ENCODE peak calls at places on chromosome 19, in six cellular contexts. One of them, this sample, is unnamed. For H3K4me1 and H3K9me3, the result is how much of the 10 kb centered on the place peaks cover.

GRCh38 chr19:17235618-17236413 is 9.8 kb downstream of the OCEL1 start:
- DNase-seq in heart left ventricle: peak
- DNase-seq in K562: peak
- DNase-seq in stomach: peak
- DNase-seq in body of pancreas: peak
- DNase-seq in uterus: peak
- DNase-seq in this sample: no peak

GRCh38 chr19:12680034-12680433 is 1.6 kb downstream of the DHPS start:
- DNase-seq in heart left ventricle: no peak
- DNase-seq in K562: no peak
- DNase-seq in stomach: no peak
- DNase-seq in body of pancreas: no peak
- DNase-seq in uterus: no peak
- DNase-seq in this sample: no peak

GRCh38 chr19:7444042-7444441 is 44.8 kb downstream of the PEX11G start:
- DNase-seq in heart left ventricle: no peak
- DNase-seq in K562: no peak
- DNase-seq in stomach: no peak
- DNase-seq in body of pancreas: no peak
- DNase-seq in uterus: no peak
- DNase-seq in this sample: no peak

GRCh38 chr19:49342291-49342721 is 7.1 kb downstream of the CD37 start:
- DNase-seq in heart left ventricle: no peak
- DNase-seq in K562: no peak
- DNase-seq in stomach: no peak
- DNase-seq in body of pancreas: no peak
- DNase-seq in uterus: no peak
- DNase-seq in this sample: no peak

GRCh38 chr19:16603090-16603489 is 24.9 kb downstream of the MED26 start:
- DNase-seq in heart left ventricle: no peak
- DNase-seq in K562: no peak
- DNase-seq in stomach: no peak
- DNase-seq in body of pancreas: no peak
- DNase-seq in uterus: no peak
- DNase-seq in this sample: no peak

GRCh38 chr19:10292206-10292788 is 2.5 kb downstream of the ICAM5 start:
- DNase-seq in heart left ventricle: peak
- DNase-seq in K562: peak
- DNase-seq in stomach: peak
- DNase-seq in body of pancreas: peak
- DNase-seq in uterus: peak
- DNase-seq in this sample: peak

GRCh38 chr19:29293736-29294342 is 80.9 kb upstream of the UQCRFS1 start:
- DNase-seq in heart left ventricle: no peak
- DNase-seq in K562: no peak
- DNase-seq in stomach: no peak
- DNase-seq in body of pancreas: no peak
- DNase-seq in uterus: no peak
- DNase-seq in this sample: no peak

GRCh38 chr19:13781547-13781946 is 7.3 kb downstream of the C19orf53 start:
- DNase-seq in heart left ventricle: peak
- DNase-seq in K562: peak
- DNase-seq in stomach: peak
- DNase-seq in body of pancreas: peak
- DNase-seq in uterus: peak
- DNase-seq in this sample: no peak

GRCh38 chr19:1283917-1284292 is 1.8 kb upstream of the EFNA2 start:
- DNase-seq in heart left ventricle: no peak
- DNase-seq in K562: no peak
- DNase-seq in stomach: no peak
- DNase-seq in body of pancreas: no peak
- DNase-seq in uterus: no peak
- DNase-seq in this sample: no peak

GRCh38 chr19:42066075-42066754 is 3.8 kb downstream of the GRIK5 start:
- DNase-seq in heart left ventricle: no peak
- DNase-seq in K562: peak
- DNase-seq in stomach: no peak
- DNase-seq in body of pancreas: no peak
- DNase-seq in uterus: no peak
- DNase-seq in this sample: no peak

GRCh38 chr19:52734340-52734892 is 428 bp downstream of the ZNF611 start:
- DNase-seq in heart left ventricle: no peak
- DNase-seq in K562: peak
- DNase-seq in stomach: peak
- DNase-seq in body of pancreas: no peak
- DNase-seq in uterus: peak
- DNase-seq in this sample: no peak

GRCh38 chr19:30557212-30557611 is 185.0 kb downstream of the ZNF536 start:
- DNase-seq in heart left ventricle: no peak
- DNase-seq in K562: no peak
- DNase-seq in stomach: no peak
- DNase-seq in body of pancreas: no peak
- DNase-seq in uterus: no peak
- DNase-seq in this sample: no peak

GRCh38 chr19:40144947-40145748 is 46.1 kb upstream of the MAP3K10 start:
- DNase-seq in heart left ventricle: no peak
- DNase-seq in K562: no peak
- DNase-seq in stomach: no peak
- DNase-seq in body of pancreas: no peak
- DNase-seq in uterus: no peak
- DNase-seq in this sample: no peak

GRCh38 chr19:1752757-1753728 is at the start of gene ONECUT3:
- DNase-seq in heart left ventricle: no peak
- DNase-seq in K562: peak
- DNase-seq in stomach: peak
- DNase-seq in body of pancreas: no peak
- DNase-seq in uterus: no peak
- DNase-seq in this sample: no peak

GRCh38 chr19:1945899-1946298 is 4.9 kb downstream of the CSNK1G2 start:
- DNase-seq in heart left ventricle: no peak
- DNase-seq in K562: peak
- DNase-seq in stomach: peak
- DNase-seq in body of pancreas: peak
- DNase-seq in uterus: no peak
- DNase-seq in this sample: no peak

GRCh38 chr19:2089001-2089711 is 7.0 kb downstream of the MOB3A start:
- DNase-seq in heart left ventricle: no peak
- DNase-seq in K562: no peak
- DNase-seq in stomach: no peak
- DNase-seq in body of pancreas: no peak
- DNase-seq in uterus: no peak
- DNase-seq in this sample: no peak

GRCh38 chr19:13013649-13014048 is 18.4 kb downstream of the NFIX start:
- DNase-seq in heart left ventricle: no peak
- DNase-seq in K562: no peak
- DNase-seq in stomach: no peak
- DNase-seq in body of pancreas: no peak
- DNase-seq in uterus: peak
- DNase-seq in this sample: no peak

GRCh38 chr19:3150739-3151329 is 15.0 kb downstream of the GNA15 start:
- DNase-seq in heart left ventricle: no peak
- DNase-seq in K562: no peak
- DNase-seq in stomach: no peak
- DNase-seq in body of pancreas: no peak
- DNase-seq in uterus: no peak
- DNase-seq in this sample: no peak
- H3K4me1 ChIP-seq in heart left ventricle: under half
- H3K4me1 ChIP-seq in K562: under half
- H3K4me1 ChIP-seq in stomach: under half
- H3K4me1 ChIP-seq in body of pancreas: under half
- H3K4me1 ChIP-seq in uterus: under half
- H3K4me1 ChIP-seq in this sample: under half

GRCh38 chr19:45615795-45616708 is 14.0 kb upstream of the GPR4 start:
- DNase-seq in heart left ventricle: peak
- DNase-seq in K562: peak
- DNase-seq in stomach: peak
- DNase-seq in body of pancreas: peak
- DNase-seq in uterus: peak
- DNase-seq in this sample: peak

GRCh38 chr19:45608948-45609347 is 6.9 kb upstream of the GPR4 start:
- DNase-seq in heart left ventricle: no peak
- DNase-seq in K562: no peak
- DNase-seq in stomach: no peak
- DNase-seq in body of pancreas: no peak
- DNase-seq in uterus: no peak
- DNase-seq in this sample: no peak

GRCh38 chr19:45616709-45617027 is 14.7 kb upstream of the GPR4 start:
- DNase-seq in heart left ventricle: no peak
- DNase-seq in K562: no peak
- DNase-seq in stomach: no peak
- DNase-seq in body of pancreas: no peak
- DNase-seq in uterus: no peak
- DNase-seq in this sample: no peak

DNA sequence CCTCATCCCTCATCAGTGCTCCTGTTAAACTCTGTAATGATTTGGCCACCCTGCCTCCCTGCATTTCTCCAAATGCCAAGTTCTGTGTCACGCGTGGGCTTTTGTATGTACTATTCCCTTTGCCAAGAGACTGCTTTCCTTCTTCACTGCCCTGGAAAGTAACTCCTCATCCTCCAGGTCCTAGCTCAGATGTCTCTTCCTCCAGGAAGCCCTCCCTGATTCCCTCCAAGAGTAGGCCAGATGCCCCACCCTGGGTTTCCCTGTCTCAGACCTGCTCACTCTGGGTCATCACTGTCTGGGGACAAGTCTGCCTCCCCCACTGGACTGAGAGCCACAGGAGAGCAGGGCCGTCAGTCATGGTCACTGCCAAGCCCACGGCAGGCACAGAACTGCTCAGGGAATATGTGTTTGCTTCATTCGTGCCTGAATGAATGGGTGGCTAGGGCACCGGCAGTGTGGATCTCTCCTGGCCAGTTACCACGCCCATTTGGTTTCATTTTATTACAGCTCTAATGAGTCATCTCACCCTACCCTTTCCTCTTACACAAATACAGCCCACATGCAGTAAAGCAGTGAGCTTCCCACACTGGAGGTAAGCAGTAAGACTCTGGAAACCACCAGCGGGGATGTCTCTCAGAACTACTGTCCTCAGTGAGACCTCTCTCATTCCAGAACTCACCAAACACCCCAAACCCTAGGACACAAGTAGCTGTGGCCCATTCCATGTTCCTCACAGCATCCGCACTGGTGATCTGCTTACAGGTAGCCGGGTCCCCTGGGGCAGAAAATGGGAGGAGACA is 12.1 kb upstream of the GPR4 start:
- DNase-seq in heart left ventricle: no peak
- DNase-seq in K562: no peak
- DNase-seq in stomach: peak
- DNase-seq in body of pancreas: peak
- DNase-seq in uterus: no peak
- DNase-seq in this sample: no peak
- TF ChIP-seq POLR2A in heart left ventricle: no peak
- TF ChIP-seq POLR2A in K562: no peak
- TF ChIP-seq POLR2A in stomach: no peak
- TF ChIP-seq POLR2A in body of pancreas: no peak
- TF ChIP-seq POLR2A in uterus: peak
- TF ChIP-seq POLR2A in this sample: no peak

DNA sequence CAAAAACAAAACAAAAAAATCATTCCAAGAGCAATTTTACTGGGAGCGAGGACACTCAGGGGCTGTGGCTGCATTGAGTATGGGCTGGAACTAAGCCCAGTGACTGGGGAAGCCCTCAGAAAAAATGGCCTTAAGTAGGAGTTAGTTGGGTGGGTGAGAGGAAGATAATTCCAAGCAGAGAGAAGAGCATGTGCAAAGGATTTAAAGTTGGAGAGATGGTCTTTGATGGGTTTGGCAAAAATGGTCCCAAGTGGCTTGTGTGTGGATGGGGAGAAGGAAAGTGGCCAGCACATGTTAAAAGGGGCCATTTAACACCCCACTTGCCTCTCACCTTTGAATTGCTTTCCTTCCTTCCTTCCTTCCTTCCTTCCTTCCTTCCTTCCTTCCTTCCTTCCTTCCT is 6.7 kb upstream of the CYP4F22 start:
- DNase-seq in heart left ventricle: no peak
- DNase-seq in K562: no peak
- DNase-seq in stomach: no peak
- DNase-seq in body of pancreas: no peak
- DNase-seq in uterus: no peak
- DNase-seq in this sample: no peak
- H3K9me3 ChIP-seq in heart left ventricle: under half
- H3K9me3 ChIP-seq in K562: under half
- H3K9me3 ChIP-seq in stomach: under half
- H3K9me3 ChIP-seq in body of pancreas: under half
- H3K9me3 ChIP-seq in uterus: under half
- H3K9me3 ChIP-seq in this sample: under half

GRCh38 chr19:33278023-33278402 is 24.3 kb downstream of the CEBPA start:
- DNase-seq in heart left ventricle: no peak
- DNase-seq in K562: no peak
- DNase-seq in stomach: no peak
- DNase-seq in body of pancreas: no peak
- DNase-seq in uterus: no peak
- DNase-seq in this sample: no peak

GRCh38 chr19:33277434-33277833 is 24.9 kb downstream of the CEBPA start:
- DNase-seq in heart left ventricle: no peak
- DNase-seq in K562: no peak
- DNase-seq in stomach: no peak
- DNase-seq in body of pancreas: no peak
- DNase-seq in uterus: no peak
- DNase-seq in this sample: no peak

GRCh38 chr19:33279430-33280350 is 22.6 kb downstream of the CEBPA start:
- DNase-seq in heart left ventricle: no peak
- DNase-seq in K562: no peak
- DNase-seq in stomach: no peak
- DNase-seq in body of pancreas: no peak
- DNase-seq in uterus: no peak
- DNase-seq in this sample: no peak

GRCh38 chr19:33280351-33280921 is 21.9 kb downstream of the CEBPA start:
- DNase-seq in heart left ventricle: no peak
- DNase-seq in K562: no peak
- DNase-seq in stomach: no peak
- DNase-seq in body of pancreas: no peak
- DNase-seq in uterus: no peak
- DNase-seq in this sample: no peak

GRCh38 chr19:33278403-33279269 is 23.7 kb downstream of the CEBPA start:
- DNase-seq in heart left ventricle: no peak
- DNase-seq in K562: no peak
- DNase-seq in stomach: no peak
- DNase-seq in body of pancreas: peak
- DNase-seq in uterus: no peak
- DNase-seq in this sample: no peak
- H3K4me1 ChIP-seq in heart left ventricle: under half
- H3K4me1 ChIP-seq in K562: under half
- H3K4me1 ChIP-seq in stomach: half or more
- H3K4me1 ChIP-seq in body of pancreas: under half
- H3K4me1 ChIP-seq in uterus: under half
- H3K4me1 ChIP-seq in this sample: under half

GRCh38 chr19:18566953-18567352 is 4.7 kb upstream of the UBA52 start:
- DNase-seq in heart left ventricle: no peak
- DNase-seq in K562: no peak
- DNase-seq in stomach: no peak
- DNase-seq in body of pancreas: no peak
- DNase-seq in uterus: no peak
- DNase-seq in this sample: no peak
- TF ChIP-seq POLR2A in heart left ventricle: no peak
- TF ChIP-seq POLR2A in K562: no peak
- TF ChIP-seq POLR2A in stomach: no peak
- TF ChIP-seq POLR2A in body of pancreas: no peak
- TF ChIP-seq POLR2A in uterus: no peak
- TF ChIP-seq POLR2A in this sample: no peak